ENCODE peak calls at places on chromosomes 2 and 18, in seven cellular contexts. D, Z, T, O, L, V and U are unnamed samples.

GRCh38 chr2:172908275-172908674 is 167.4 kb upstream of the MAP3K20 start:
- DNase-seq in D (no peak), Z (no peak), T (no peak), O (no peak), L (no peak), V (no peak), U (no peak)

GRCh38 chr2:235564884-235565530 is 71.2 kb downstream of the AGAP1 start:
- DNase-seq in D (no peak), Z (no peak), T (no peak), O (no peak), L (no peak), V (no peak), U (no peak)

GRCh38 chr2:214966420-214966819 is 156.9 kb upstream of the BARD1 start:
- DNase-seq in D (no peak), Z (no peak), T (no peak), O (no peak), L (no peak), V (no peak), U (no peak)

GRCh38 chr2:105187531-105187930 is 54.0 kb upstream of the GPR45 start:
- DNase-seq in D (no peak), Z (no peak), T (no peak), O (no peak), L (no peak), V (no peak), U (no peak)

GRCh38 chr2:142757111-142757510 is 120.4 kb upstream of the KYNU start:
- DNase-seq in D (no peak), Z (no peak), T (no peak), O (no peak), L (no peak), V (no peak), U (no peak)

GRCh38 chr18:9653390-9653789 is 39.0 kb upstream of the PPP4R1 start:
- DNase-seq in D (no peak), Z (no peak), T (no peak), O (no peak), L (no peak), V (peak), U (no peak)

GRCh38 chr2:236972491-236973379 is 113.0 kb upstream of the COPS8 start:
- DNase-seq in D (no peak), Z (no peak), T (peak), O (no peak), L (peak), V (peak), U (peak)

GRCh38 chr2:224650815-224651439 is 65.2 kb downstream of the CCDC195 start:
- DNase-seq in D (peak), Z (no peak), T (peak), O (no peak), L (peak), V (peak), U (peak)